ENCODE peak calls at places on chromosomes 12 and 14, in five cellular contexts. One of them, this sample, is unnamed.

GRCh38 chr14:45201908-45202307 is 51.1 kb downstream of the MIS18BP1 start:
- DNase-seq in H1: no peak
- DNase-seq in mesenchymal stem cell: peak
- DNase-seq in neuronal stem cell: no peak
- DNase-seq in trophoblast cell: no peak
- DNase-seq in this sample: peak

GRCh38 chr12:24066865-24067264 is 117.4 kb upstream of the SOX5 start:
- DNase-seq in H1: no peak
- DNase-seq in mesenchymal stem cell: peak
- DNase-seq in neuronal stem cell: no peak
- DNase-seq in trophoblast cell: no peak
- DNase-seq in this sample: no peak

GRCh38 chr14:78240567-78240966 is 70.4 kb downstream of the NRXN3 start:
- DNase-seq in neuronal stem cell: no peak
- DNase-seq in trophoblast cell: no peak
- DNase-seq in mesenchymal stem cell: no peak
- DNase-seq in H1: no peak
- DNase-seq in this sample: no peak

GRCh38 chr12:132344181-132344580 is 14.8 kb upstream of the GALNT9 start:
- DNase-seq in H1: no peak
- DNase-seq in trophoblast cell: no peak
- DNase-seq in mesenchymal stem cell: no peak
- DNase-seq in neuronal stem cell: no peak
- DNase-seq in this sample: no peak

GRCh38 chr12:132478433-132478803 is 11.5 kb upstream of the FBRSL1 start:
- DNase-seq in neuronal stem cell: no peak
- DNase-seq in H1: no peak
- DNase-seq in mesenchymal stem cell: no peak
- DNase-seq in trophoblast cell: no peak
- DNase-seq in this sample: no peak

GRCh38 chr12:123478762-123479161 is 20.8 kb downstream of the SNRNP35 start:
- DNase-seq in mesenchymal stem cell: no peak
- DNase-seq in trophoblast cell: no peak
- DNase-seq in H1: no peak
- DNase-seq in neuronal stem cell: no peak
- DNase-seq in this sample: no peak

GRCh38 chr12:76311796-76312195 is 36.4 kb downstream of the BBS10 start:
- DNase-seq in neuronal stem cell: no peak
- DNase-seq in H1: no peak
- DNase-seq in trophoblast cell: no peak
- DNase-seq in mesenchymal stem cell: peak
- DNase-seq in this sample: no peak

GRCh38 chr14:21191809-21192446 is 36.1 kb upstream of the OR5AU1 start:
- DNase-seq in H1: peak
- DNase-seq in neuronal stem cell: peak
- DNase-seq in mesenchymal stem cell: peak
- DNase-seq in trophoblast cell: peak
- DNase-seq in this sample: peak

GRCh38 chr12:123986374-123986920 is 13.4 kb downstream of the ZNF664 start:
- DNase-seq in trophoblast cell: no peak
- DNase-seq in H1: no peak
- DNase-seq in neuronal stem cell: no peak
- DNase-seq in mesenchymal stem cell: no peak
- DNase-seq in this sample: no peak

GRCh38 chr12:48965447-48965846 is 6.1 kb downstream of the WNT10B start:
- DNase-seq in H1: peak
- DNase-seq in neuronal stem cell: no peak
- DNase-seq in trophoblast cell: no peak
- DNase-seq in mesenchymal stem cell: peak
- DNase-seq in this sample: peak

GRCh38 chr14:54002653-54003052 is 46.0 kb upstream of the BMP4 start:
- DNase-seq in mesenchymal stem cell: peak
- DNase-seq in H1: no peak
- DNase-seq in neuronal stem cell: no peak
- DNase-seq in trophoblast cell: peak
- DNase-seq in this sample: no peak

GRCh38 chr12:66447643-66448042 is 145.3 kb downstream of the HELB start:
- DNase-seq in neuronal stem cell: no peak
- DNase-seq in trophoblast cell: no peak
- DNase-seq in mesenchymal stem cell: no peak
- DNase-seq in H1: no peak
- DNase-seq in this sample: no peak

GRCh38 chr12:118746960-118747359 is 234.4 kb upstream of the SRRM4 start:
- DNase-seq in mesenchymal stem cell: no peak
- DNase-seq in neuronal stem cell: no peak
- DNase-seq in H1: no peak
- DNase-seq in trophoblast cell: no peak
- DNase-seq in this sample: no peak

GRCh38 chr14:104294628-104294982 is 156.2 kb downstream of the KIF26A start:
- DNase-seq in mesenchymal stem cell: no peak
- DNase-seq in neuronal stem cell: no peak
- DNase-seq in trophoblast cell: peak
- DNase-seq in H1: no peak
- DNase-seq in this sample: no peak

GRCh38 chr12:75603475-75603874 is 92.1 kb upstream of the KRR1 start:
- DNase-seq in neuronal stem cell: no peak
- DNase-seq in mesenchymal stem cell: no peak
- DNase-seq in H1: no peak
- DNase-seq in trophoblast cell: no peak
- DNase-seq in this sample: no peak

GRCh38 chr14:37650356-37651037 is 55.1 kb downstream of the TTC6 start:
- DNase-seq in H1: no peak
- DNase-seq in mesenchymal stem cell: peak
- DNase-seq in trophoblast cell: no peak
- DNase-seq in neuronal stem cell: no peak
- DNase-seq in this sample: no peak

GRCh38 chr14:21974741-21975140 is 301.1 kb upstream of the OR4E1 start:
- DNase-seq in trophoblast cell: no peak
- DNase-seq in H1: no peak
- DNase-seq in mesenchymal stem cell: no peak
- DNase-seq in neuronal stem cell: no peak
- DNase-seq in this sample: no peak

GRCh38 chr14:89455412-89455811 is 38.4 kb upstream of the FOXN3 start:
- DNase-seq in mesenchymal stem cell: no peak
- DNase-seq in trophoblast cell: peak
- DNase-seq in neuronal stem cell: no peak
- DNase-seq in H1: no peak
- DNase-seq in this sample: no peak

GRCh38 chr12:126346087-126346486 is 1280.9 kb downstream of the AACS start:
- DNase-seq in trophoblast cell: no peak
- DNase-seq in neuronal stem cell: no peak
- DNase-seq in H1: no peak
- DNase-seq in mesenchymal stem cell: no peak
- DNase-seq in this sample: no peak

GRCh38 chr12:131102991-131103609 is 149.4 kb downstream of the ADGRD1 start:
- DNase-seq in neuronal stem cell: peak
- DNase-seq in trophoblast cell: no peak
- DNase-seq in H1: no peak
- DNase-seq in mesenchymal stem cell: no peak
- DNase-seq in this sample: peak

GRCh38 chr12:1573960-1574862 is 20.2 kb downstream of the FBXL14 start:
- DNase-seq in neuronal stem cell: no peak
- DNase-seq in mesenchymal stem cell: no peak
- DNase-seq in H1: no peak
- DNase-seq in trophoblast cell: no peak
- DNase-seq in this sample: no peak

GRCh38 chr12:2804390-2805145 is 7.9 kb upstream of the ITFG2 start:
- DNase-seq in H1: no peak
- DNase-seq in mesenchymal stem cell: peak
- DNase-seq in trophoblast cell: peak
- DNase-seq in neuronal stem cell: no peak
- DNase-seq in this sample: no peak

GRCh38 chr12:46133751-46134150 is 135.1 kb downstream of the SLC38A1 start:
- DNase-seq in mesenchymal stem cell: peak
- DNase-seq in trophoblast cell: peak
- DNase-seq in H1: no peak
- DNase-seq in neuronal stem cell: no peak
- DNase-seq in this sample: no peak

GRCh38 chr14:103543721-103544626 is 15.0 kb downstream of the TRMT61A start:
- DNase-seq in mesenchymal stem cell: no peak
- DNase-seq in trophoblast cell: no peak
- DNase-seq in neuronal stem cell: no peak
- DNase-seq in H1: no peak
- DNase-seq in this sample: no peak

GRCh38 chr14:103854017-103854808 is 6.8 kb upstream of the PPP1R13B start:
- DNase-seq in mesenchymal stem cell: no peak
- DNase-seq in H1: no peak
- DNase-seq in trophoblast cell: peak
- DNase-seq in neuronal stem cell: no peak
- DNase-seq in this sample: no peak

GRCh38 chr14:94028450-94028826 is 2.3 kb downstream of the OTUB2 start:
- DNase-seq in trophoblast cell: no peak
- DNase-seq in H1: no peak
- DNase-seq in neuronal stem cell: no peak
- DNase-seq in mesenchymal stem cell: peak
- DNase-seq in this sample: no peak

GRCh38 chr12:113260127-113260526 is 38.9 kb downstream of the TPCN1 start:
- DNase-seq in H1: no peak
- DNase-seq in trophoblast cell: no peak
- DNase-seq in mesenchymal stem cell: no peak
- DNase-seq in neuronal stem cell: no peak
- DNase-seq in this sample: no peak

GRCh38 chr12:117699575-117699974 is 269.2 kb downstream of the KSR2 start:
- DNase-seq in mesenchymal stem cell: no peak
- DNase-seq in neuronal stem cell: no peak
- DNase-seq in trophoblast cell: peak
- DNase-seq in H1: no peak
- DNase-seq in this sample: no peak

GRCh38 chr12:62468394-62468793 is 1.8 kb downstream of the MON2 start:
- DNase-seq in neuronal stem cell: no peak
- DNase-seq in trophoblast cell: no peak
- DNase-seq in H1: no peak
- DNase-seq in mesenchymal stem cell: no peak
- DNase-seq in this sample: no peak

GRCh38 chr12:117671734-117672133 is 297.1 kb downstream of the KSR2 start:
- DNase-seq in mesenchymal stem cell: peak
- DNase-seq in trophoblast cell: peak
- DNase-seq in neuronal stem cell: peak
- DNase-seq in H1: peak
- DNase-seq in this sample: peak

GRCh38 chr12:70644836-70645235 is 7.6 kb upstream of the PTPRB start:
- DNase-seq in mesenchymal stem cell: no peak
- DNase-seq in H1: no peak
- DNase-seq in neuronal stem cell: no peak
- DNase-seq in trophoblast cell: no peak
- DNase-seq in this sample: no peak
- H2BK120ac ChIP-seq in mesenchymal stem cell: no peak
- H2BK120ac ChIP-seq in H1: no peak
- H2BK120ac ChIP-seq in neuronal stem cell: no peak
- H2BK120ac ChIP-seq in trophoblast cell: peak
- H2BK120ac ChIP-seq in this sample: no peak

GRCh38 chr12:84502180-84502857 is 410.3 kb downstream of the SLC6A15 start:
- DNase-seq in mesenchymal stem cell: no peak
- DNase-seq in trophoblast cell: peak
- DNase-seq in H1: no peak
- DNase-seq in neuronal stem cell: no peak
- DNase-seq in this sample: no peak

GRCh38 chr12:84507914-84508313 is 404.7 kb downstream of the SLC6A15 start:
- DNase-seq in neuronal stem cell: no peak
- DNase-seq in H1: no peak
- DNase-seq in mesenchymal stem cell: no peak
- DNase-seq in trophoblast cell: no peak
- DNase-seq in this sample: no peak

GRCh38 chr12:84506317-84506716 is 406.3 kb downstream of the SLC6A15 start:
- DNase-seq in mesenchymal stem cell: no peak
- DNase-seq in neuronal stem cell: no peak
- DNase-seq in trophoblast cell: no peak
- DNase-seq in H1: no peak
- DNase-seq in this sample: no peak

GRCh38 chr12:84508325-84508861 is 404.2 kb downstream of the SLC6A15 start:
- DNase-seq in trophoblast cell: peak
- DNase-seq in mesenchymal stem cell: peak
- DNase-seq in neuronal stem cell: no peak
- DNase-seq in H1: no peak
- DNase-seq in this sample: peak

GRCh38 chr12:84502907-84503787 is 409.5 kb downstream of the SLC6A15 start:
- DNase-seq in mesenchymal stem cell: peak
- DNase-seq in H1: no peak
- DNase-seq in neuronal stem cell: peak
- DNase-seq in trophoblast cell: peak
- DNase-seq in this sample: peak
- H2BK12ac ChIP-seq in mesenchymal stem cell: no peak
- H2BK12ac ChIP-seq in H1: no peak
- H2BK12ac ChIP-seq in neuronal stem cell: no peak
- H2BK12ac ChIP-seq in trophoblast cell: peak
- H2BK12ac ChIP-seq in this sample: no peak

GRCh38 chr12:104095289-104095688 is 31.0 kb downstream of the HCFC2 start:
- DNase-seq in mesenchymal stem cell: no peak
- DNase-seq in trophoblast cell: no peak
- DNase-seq in neuronal stem cell: no peak
- DNase-seq in H1: no peak
- DNase-seq in this sample: no peak
- H2BK120ac ChIP-seq in mesenchymal stem cell: no peak
- H2BK120ac ChIP-seq in trophoblast cell: no peak
- H2BK120ac ChIP-seq in neuronal stem cell: no peak
- H2BK120ac ChIP-seq in H1: no peak
- H2BK120ac ChIP-seq in this sample: no peak

GRCh38 chr12:51382173-51382572 is 9.0 kb downstream of the GALNT6 start:
- DNase-seq in mesenchymal stem cell: no peak
- DNase-seq in H1: no peak
- DNase-seq in neuronal stem cell: no peak
- DNase-seq in trophoblast cell: no peak
- DNase-seq in this sample: no peak

GRCh38 chr12:51381226-51382079 is 9.8 kb downstream of the GALNT6 start:
- DNase-seq in neuronal stem cell: no peak
- DNase-seq in H1: no peak
- DNase-seq in trophoblast cell: no peak
- DNase-seq in mesenchymal stem cell: no peak
- DNase-seq in this sample: no peak

GRCh38 chr12:51379571-51379970 is 11.6 kb downstream of the GALNT6 start:
- DNase-seq in trophoblast cell: no peak
- DNase-seq in H1: no peak
- DNase-seq in neuronal stem cell: no peak
- DNase-seq in mesenchymal stem cell: no peak
- DNase-seq in this sample: no peak

GRCh38 chr12:51377099-51377984 is 13.9 kb downstream of the GALNT6 start:
- DNase-seq in mesenchymal stem cell: no peak
- DNase-seq in H1: no peak
- DNase-seq in trophoblast cell: no peak
- DNase-seq in neuronal stem cell: no peak
- DNase-seq in this sample: no peak

DNA sequence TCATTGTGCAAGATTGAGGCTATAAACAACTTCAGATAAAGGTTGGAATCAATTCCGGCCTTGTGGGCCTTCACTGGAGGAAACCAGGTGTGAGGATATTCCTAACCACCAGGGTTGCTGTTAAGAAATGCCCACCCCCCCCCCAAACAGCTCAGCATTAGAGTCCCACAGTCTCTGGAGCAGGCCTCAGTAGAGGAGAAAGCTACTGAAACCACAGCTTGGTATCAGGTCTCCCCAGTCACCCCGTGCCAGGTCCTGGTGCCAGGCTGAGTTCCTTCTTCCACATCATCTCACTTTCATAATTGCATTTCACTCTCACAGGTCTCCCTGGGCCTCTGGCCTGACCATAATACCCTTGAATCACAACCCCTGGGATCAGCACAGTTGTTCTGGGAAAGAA is 12.5 kb downstream of the GALNT6 start:
- DNase-seq in neuronal stem cell: no peak
- DNase-seq in trophoblast cell: no peak
- DNase-seq in mesenchymal stem cell: no peak
- DNase-seq in H1: no peak
- DNase-seq in this sample: no peak
- H2BK12ac ChIP-seq in neuronal stem cell: no peak
- H2BK12ac ChIP-seq in trophoblast cell: no peak
- H2BK12ac ChIP-seq in mesenchymal stem cell: no peak
- H2BK12ac ChIP-seq in H1: no peak
- H2BK12ac ChIP-seq in this sample: no peak

This sample was measured in H9.